ENCODE peak calls at places on chromosomes 6 and 20, in six cellular contexts. G, A, M, T, H and U are unnamed samples.

GRCh38 chr6:6890400-6890858 is 217.3 kb upstream of the RREB1 start:
- DNase-seq in G (peak), M (no peak), H (peak), A (no peak), T (peak), U (no peak)

GRCh38 chr6:28211840-28212509 is 13.1 kb upstream of the ZSCAN9 start:
- DNase-seq in G (no peak), T (no peak), A (no peak), H (no peak), M (no peak), U (no peak)

GRCh38 chr20:60803335-60804070 is 448.6 kb upstream of the CDH4 start:
- DNase-seq in A (no peak), T (no peak), M (no peak), G (no peak), H (no peak), U (no peak)

GRCh38 chr6:113381957-113382356 is 475.2 kb upstream of the MARCKS start:
- DNase-seq in H (no peak), A (peak), G (no peak), M (no peak), T (peak), U (no peak)

GRCh38 chr20:49989234-49990065 is 6.7 kb downstream of the SNAI1 start:
- DNase-seq in A (no peak), G (no peak), M (no peak), H (peak), T (peak), U (peak)

GRCh38 chr6:45625191-45625664 is 247.5 kb upstream of the SUPT3H start:
- DNase-seq in A (peak), M (no peak), G (no peak), H (no peak), T (no peak), U (no peak)

GRCh38 chr6:154542747-154543146 is 32.3 kb upstream of the CNKSR3 start:
- DNase-seq in H (no peak), A (no peak), T (no peak), G (no peak), M (no peak), U (no peak)

GRCh38 chr6:95581073-95581472 is 3.7 kb downstream of the MANEA start:
- DNase-seq in H (no peak), G (no peak), T (no peak), M (no peak), A (no peak), U (no peak)

GRCh38 chr6:30411515-30412207 is 66.7 kb downstream of the RPP21 start:
- DNase-seq in A (peak), M (peak), H (no peak), T (peak), G (peak), U (no peak)

GRCh38 chr6:158517038-158517437 is 42.9 kb upstream of the TMEM181 start:
- DNase-seq in G (no peak), A (no peak), H (no peak), M (no peak), T (no peak), U (no peak)

GRCh38 chr20:45341939-45342862 is 6.0 kb downstream of the SDC4 start:
- DNase-seq in G (peak), H (peak), T (peak), M (peak), A (peak), U (peak)

GRCh38 chr6:135883045-135883444 is 31.5 kb downstream of the PDE7B start:
- DNase-seq in A (no peak), M (no peak), H (no peak), G (no peak), T (no peak), U (no peak)

GRCh38 chr6:118017301-118017854 is 110.3 kb downstream of the SLC35F1 start:
- DNase-seq in A (no peak), T (no peak), G (no peak), M (no peak), H (no peak), U (no peak)

DNA sequence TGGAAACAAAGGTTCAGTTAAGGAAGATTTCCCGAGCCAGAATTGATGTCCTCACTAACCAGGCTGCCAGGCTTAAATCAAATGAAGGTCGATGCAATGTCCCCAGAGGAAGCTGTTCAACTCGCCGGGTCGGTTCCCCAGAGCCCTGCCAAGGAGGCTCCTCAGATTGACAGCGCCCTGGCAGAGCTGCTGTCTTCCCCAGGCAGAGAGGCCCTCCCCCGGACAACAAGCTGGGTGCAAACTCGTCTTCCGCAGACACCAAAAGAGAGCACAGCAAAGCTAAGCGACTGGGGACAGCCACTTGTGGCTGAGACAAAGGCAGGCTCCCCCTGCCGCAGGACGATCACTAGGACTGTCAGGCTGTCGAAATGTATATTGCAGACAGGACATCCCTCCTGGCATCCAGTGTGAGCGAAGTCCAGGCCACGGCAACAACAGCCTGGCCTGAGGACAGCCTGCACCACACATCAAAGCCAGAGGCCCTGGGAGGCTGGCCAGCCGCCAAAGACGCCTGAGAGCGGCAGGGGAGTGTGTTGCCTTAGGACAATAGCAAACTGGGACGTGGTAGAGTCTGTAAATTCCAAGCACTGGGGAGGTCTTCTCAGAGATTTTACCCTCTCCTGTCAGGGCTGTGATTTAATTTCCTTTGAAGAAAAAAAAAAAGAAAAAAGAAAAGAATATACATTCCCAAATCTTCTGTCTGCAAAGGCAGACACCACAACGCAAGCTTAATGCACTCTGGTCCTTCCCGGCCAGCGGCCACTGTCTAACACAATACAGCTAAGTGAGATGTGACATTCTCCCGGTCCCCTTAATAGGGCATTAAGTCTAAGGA is 99.1 kb downstream of the HIVEP2 start:
- DNase-seq in M (no peak), T (peak), A (peak), G (peak), H (peak), U (peak)
- TF ChIP-seq CTCF in M (no peak), T (peak), A (no peak), G (no peak), H (no peak), U (no peak)

GRCh38 chr6:99148111-99148510 is 200.4 kb upstream of the FBXL4 start:
- DNase-seq in M (no peak), A (no peak), G (no peak), T (no peak), H (no peak), U (no peak)

GRCh38 chr6:99146716-99147115 is 199.0 kb upstream of the FBXL4 start:
- DNase-seq in T (no peak), G (no peak), M (no peak), A (no peak), H (no peak), U (no peak)

GRCh38 chr6:99152345-99152643 is 197.2 kb downstream of the FAXC start:
- DNase-seq in G (no peak), H (no peak), A (no peak), T (no peak), M (no peak), U (no peak)

GRCh38 chr6:99148761-99149160 is 200.7 kb downstream of the FAXC start:
- DNase-seq in M (no peak), H (no peak), G (no peak), A (no peak), T (no peak), U (no peak)

GRCh38 chr6:99151634-99152344 is 197.7 kb downstream of the FAXC start:
- DNase-seq in T (peak), A (peak), G (peak), M (peak), H (no peak), U (no peak)
- TF ChIP-seq CTCF in T (peak), A (peak), G (peak), M (peak), H (no peak), U (no peak)

DNA sequence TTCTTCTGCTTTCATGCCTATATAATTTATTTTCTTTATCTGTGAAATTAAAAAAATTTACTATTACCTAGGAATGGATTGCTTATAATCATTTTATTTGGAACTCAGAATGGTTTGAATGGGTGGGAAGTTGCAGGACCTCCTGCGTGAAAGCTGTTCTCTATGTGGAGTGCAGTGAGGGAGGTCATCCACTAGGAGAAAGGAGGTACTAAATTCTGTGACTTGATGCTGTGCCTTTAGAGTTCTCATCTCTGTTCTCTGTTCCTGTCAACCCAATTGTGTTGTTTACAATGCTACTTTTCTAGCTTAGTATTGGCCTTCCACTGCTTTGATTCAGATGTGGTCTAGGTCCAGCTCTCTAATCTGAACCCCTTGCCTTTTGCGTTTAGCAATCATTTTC is 65.0 kb upstream of the HIVEP1 start:
- DNase-seq in M (no peak), H (no peak), T (no peak), G (no peak), A (no peak), U (no peak)
- TF ChIP-seq CTCF in M (peak), H (no peak), T (no peak), G (no peak), A (no peak), U (no peak)

GRCh38 chr20:24151621-24152020 is 163.0 kb upstream of the GGTLC1 start:
- DNase-seq in M (no peak), A (no peak), G (no peak), H (no peak), T (no peak), U (no peak)

GRCh38 chr20:24148372-24148771 is 159.8 kb upstream of the GGTLC1 start:
- DNase-seq in A (no peak), G (no peak), H (no peak), M (no peak), T (no peak), U (no peak)

GRCh38 chr20:24150406-24150805 is 161.8 kb upstream of the GGTLC1 start:
- DNase-seq in H (no peak), A (no peak), T (no peak), M (no peak), G (no peak), U (no peak)

GRCh38 chr20:24149175-24149574 is 160.6 kb upstream of the GGTLC1 start:
- DNase-seq in G (no peak), T (no peak), A (no peak), M (no peak), H (no peak), U (no peak)

DNA sequence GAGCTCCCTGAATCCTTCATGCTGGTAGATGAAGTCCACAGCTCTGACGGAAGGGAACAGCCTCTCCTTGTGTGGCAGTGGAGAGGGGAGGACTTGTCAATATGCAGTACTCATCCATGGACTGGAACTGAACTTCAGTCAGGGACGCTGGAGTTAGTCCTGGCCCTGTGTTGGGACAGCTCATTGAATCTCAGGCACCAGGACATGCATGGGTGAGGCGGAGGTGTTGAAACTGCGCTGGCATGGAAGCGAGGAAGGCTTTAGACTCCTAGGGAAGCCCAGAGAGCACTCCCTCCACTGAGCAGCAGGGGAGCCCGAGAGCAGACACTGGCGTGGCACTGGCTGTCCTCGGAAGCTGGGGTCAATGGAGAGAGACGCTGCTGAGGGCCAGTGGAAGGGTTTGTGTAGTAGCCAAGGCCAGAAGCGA is 161.3 kb upstream of the GGTLC1 start:
- DNase-seq in A (peak), T (peak), M (peak), G (no peak), H (no peak), U (no peak)
- TF ChIP-seq CTCF in A (peak), T (peak), M (peak), G (peak), H (no peak), U (no peak)

GRCh38 chr20:7859371-7859802 is 80.9 kb downstream of the HAO1 start:
- DNase-seq in A (peak), M (no peak), G (no peak), T (peak), H (no peak), U (no peak)
- TF ChIP-seq CTCF in A (peak), M (peak), G (no peak), T (peak), H (no peak), U (peak)

GRCh38 chr6:41724638-41725501 is 10.5 kb downstream of the TFEB start:
- DNase-seq in M (no peak), T (no peak), A (no peak), G (no peak), H (no peak), U (no peak)

GRCh38 chr6:41720783-41721182 is 14.6 kb downstream of the TFEB start:
- DNase-seq in T (no peak), M (no peak), H (no peak), A (no peak), G (no peak), U (no peak)

GRCh38 chr6:41721396-41721795 is 14.0 kb downstream of the TFEB start:
- DNase-seq in H (no peak), A (no peak), G (no peak), M (no peak), T (no peak), U (no peak)

GRCh38 chr6:41723936-41724637 is 11.3 kb downstream of the TFEB start:
- DNase-seq in H (no peak), M (no peak), A (no peak), G (no peak), T (peak), U (no peak)

GRCh38 chr6:41723178-41723935 is 12.1 kb downstream of the TFEB start:
- DNase-seq in T (peak), A (peak), M (no peak), G (peak), H (no peak), U (peak)
- TF ChIP-seq CTCF in T (no peak), A (no peak), M (no peak), G (no peak), H (no peak), U (peak)